ENCODE peak calls at places on chromosomes 11 and 22, in four cellular contexts. F is GM23338, A is fibroblast of lung, J is HepG2. H is an unnamed sample. For H3K4me1, the result is how much of the 10 kb centered on the place peaks cover.

GRCh38 chr11:125621995-125622394 is 3.0 kb upstream of the CHEK1 start:
- DNase-seq in F (no peak), A (peak), J (no peak), H (no peak)

GRCh38 chr11:107590460-107591097 is 368 bp upstream of the ELMOD1 start:
- DNase-seq in F (peak), A (no peak), J (no peak), H (peak)

GRCh38 chr11:17782145-17782544 is 47.6 kb downstream of the KCNC1 start:
- DNase-seq in F (no peak), A (no peak), J (no peak), H (no peak)

GRCh38 chr11:119116235-119116594 is 5.2 kb upstream of the HINFP start:
- DNase-seq in F (no peak), A (no peak), J (no peak), H (no peak)

GRCh38 chr11:113796663-113797259 is 17.2 kb downstream of the CLDN25 start:
- DNase-seq in F (peak), A (peak), J (peak), H (peak)

GRCh38 chr11:107496011-107496410 is 38.4 kb upstream of the CWF19L2 start:
- DNase-seq in F (no peak), A (peak), J (peak), H (no peak)

GRCh38 chr22:17109113-17109865 is 11.9 kb downstream of the TMEM121B start:
- DNase-seq in F (no peak), A (no peak), J (no peak), H (no peak)

GRCh38 chr11:102494216-102494615 is 36.3 kb downstream of the MMP7 start:
- DNase-seq in F (no peak), A (no peak), J (peak), H (no peak)

GRCh38 chr11:15073361-15074205 is at the start of gene CALCB:
- DNase-seq in F (peak), A (peak), J (no peak), H (peak)

GRCh38 chr11:112780351-112781043 is 180.7 kb upstream of the NCAM1 start:
- DNase-seq in F (no peak), A (no peak), J (no peak), H (no peak)

GRCh38 chr22:37022483-37023337 is 3.2 kb downstream of the MPST start:
- DNase-seq in F (no peak), A (no peak), J (no peak), H (no peak)

GRCh38 chr22:23177197-23177596 is 3.1 kb upstream of the BCR start:
- DNase-seq in F (no peak), A (no peak), J (no peak), H (no peak)

GRCh38 chr11:74672332-74672955 is 58.8 kb downstream of the CHRDL2 start:
- DNase-seq in F (no peak), A (no peak), J (no peak), H (no peak)

GRCh38 chr11:12158926-12159325 is 48.5 kb downstream of the MICAL2 start:
- DNase-seq in F (no peak), A (peak), J (no peak), H (no peak)
- H3K4me1 ChIP-seq in F (under half), A (half or more), J (under half), H (under half)

DNA sequence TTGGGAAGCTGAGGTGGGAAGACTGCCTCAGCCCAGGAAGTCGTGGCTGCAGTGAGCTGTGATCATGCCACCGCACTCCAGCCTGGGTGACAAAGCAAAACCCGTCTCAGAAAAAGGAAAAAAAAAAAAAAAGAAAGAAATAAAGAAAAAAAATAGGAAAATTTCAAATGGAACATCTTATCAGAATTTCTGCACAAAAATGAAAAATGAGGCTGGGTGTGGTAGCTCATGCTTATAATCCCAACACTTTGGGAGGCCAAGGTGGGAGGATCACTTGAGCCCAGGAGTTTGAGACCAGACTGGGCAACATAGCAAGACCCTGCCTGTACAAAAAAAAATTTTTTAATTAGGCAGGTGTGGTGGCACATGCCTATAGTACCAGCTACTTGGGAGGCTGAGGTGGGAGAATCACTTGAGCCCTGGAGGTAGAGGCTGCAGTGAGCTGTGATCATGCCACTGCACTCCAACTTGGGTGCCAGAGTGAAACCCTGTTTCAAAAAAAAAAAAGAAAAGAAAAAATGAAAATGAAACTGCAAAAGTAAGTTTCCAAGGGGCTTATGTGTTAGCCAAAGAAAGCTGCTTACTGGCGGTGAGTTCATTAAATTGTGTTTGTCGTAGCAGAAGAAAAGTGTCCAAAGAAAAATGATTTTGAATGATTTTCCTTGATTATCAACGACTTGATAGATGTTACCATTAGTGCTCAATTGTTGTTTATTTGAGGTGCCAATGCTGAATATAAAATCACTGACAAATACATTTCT is 7.5 kb upstream of the CRKL start:
- DNase-seq in F (no peak), A (no peak), J (no peak), H (no peak)
- TF ChIP-seq EZH2 in F (no peak), A (no peak), J (no peak), H (no peak)

DNA sequence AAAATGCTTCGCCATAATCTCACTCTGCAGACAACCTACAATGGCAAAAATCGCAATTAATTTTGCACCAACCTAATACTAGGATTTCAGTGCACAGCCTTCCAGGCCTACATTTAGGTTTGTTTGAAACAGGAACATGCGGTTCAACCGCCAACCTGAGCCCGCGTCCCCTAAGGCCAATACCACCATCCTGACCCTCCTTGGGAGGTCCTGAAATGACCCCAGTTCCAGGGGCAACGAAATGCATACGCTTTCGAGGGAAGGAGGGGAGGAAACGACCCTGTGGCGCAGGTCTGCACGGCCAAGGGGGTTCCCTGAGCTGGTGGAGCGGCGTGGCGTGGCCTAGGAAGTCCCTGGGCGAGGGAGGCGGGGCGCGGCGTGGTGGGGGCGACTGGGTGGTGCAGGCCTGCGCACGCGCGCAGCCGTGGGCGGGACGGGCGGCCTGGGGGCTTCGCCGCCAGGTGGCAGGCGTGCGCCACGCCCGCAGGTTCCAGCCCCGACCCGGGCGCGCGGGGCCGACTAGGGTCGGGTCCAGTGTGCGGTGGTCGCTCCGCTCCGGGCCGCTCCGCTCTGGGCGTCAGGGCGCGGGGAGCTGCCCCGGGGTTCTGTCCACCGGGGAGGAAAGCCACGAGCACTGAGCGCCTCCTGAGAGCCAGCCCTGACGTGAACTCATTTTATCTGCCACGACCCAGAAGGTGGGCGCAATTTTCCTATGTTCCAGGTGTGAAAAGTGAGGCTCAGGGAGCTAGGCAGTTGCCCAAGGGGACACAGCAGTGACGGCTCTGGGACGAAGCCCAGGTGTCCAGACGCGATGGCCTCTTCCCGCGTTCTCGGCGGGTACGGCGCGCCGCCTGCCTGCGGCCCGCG is 94.2 kb downstream of the SWAP70 start:
- DNase-seq in F (peak), A (peak), J (peak), H (peak)
- H3K4me1 ChIP-seq in F (under half), A (under half), J (half or more), H (under half)

GRCh38 chr11:130159657-130160459 is at the start of gene ST14:
- DNase-seq in F (peak), A (no peak), J (no peak), H (peak)
- TF ChIP-seq EZH2 in F (no peak), A (no peak), J (no peak), H (peak)

GRCh38 chr11:66123902-66124301 is 53.8 kb downstream of the PACS1 start:
- DNase-seq in F (no peak), A (no peak), J (no peak), H (no peak)
- H3K4me1 ChIP-seq in F (under half), A (under half), J (under half), H (under half)

GRCh38 chr11:129856036-129856435 is 39.3 kb downstream of the NFRKB start:
- DNase-seq in F (no peak), A (no peak), J (no peak), H (no peak)
- TF ChIP-seq EZH2 in F (no peak), A (no peak), J (no peak), H (no peak)

GRCh38 chr11:64653388-64653973 is 62.5 kb downstream of the SLC22A12 start:
- DNase-seq in F (peak), A (no peak), J (no peak), H (no peak)

GRCh38 chr11:64655901-64656601 is 65.0 kb downstream of the SLC22A12 start:
- DNase-seq in F (no peak), A (peak), J (no peak), H (no peak)

GRCh38 chr11:64656797-64657196 is 65.8 kb downstream of the SLC22A12 start:
- DNase-seq in F (peak), A (no peak), J (peak), H (peak)

GRCh38 chr11:64654439-64654838 is 63.4 kb downstream of the SLC22A12 start:
- DNase-seq in F (no peak), A (no peak), J (no peak), H (no peak)

DNA sequence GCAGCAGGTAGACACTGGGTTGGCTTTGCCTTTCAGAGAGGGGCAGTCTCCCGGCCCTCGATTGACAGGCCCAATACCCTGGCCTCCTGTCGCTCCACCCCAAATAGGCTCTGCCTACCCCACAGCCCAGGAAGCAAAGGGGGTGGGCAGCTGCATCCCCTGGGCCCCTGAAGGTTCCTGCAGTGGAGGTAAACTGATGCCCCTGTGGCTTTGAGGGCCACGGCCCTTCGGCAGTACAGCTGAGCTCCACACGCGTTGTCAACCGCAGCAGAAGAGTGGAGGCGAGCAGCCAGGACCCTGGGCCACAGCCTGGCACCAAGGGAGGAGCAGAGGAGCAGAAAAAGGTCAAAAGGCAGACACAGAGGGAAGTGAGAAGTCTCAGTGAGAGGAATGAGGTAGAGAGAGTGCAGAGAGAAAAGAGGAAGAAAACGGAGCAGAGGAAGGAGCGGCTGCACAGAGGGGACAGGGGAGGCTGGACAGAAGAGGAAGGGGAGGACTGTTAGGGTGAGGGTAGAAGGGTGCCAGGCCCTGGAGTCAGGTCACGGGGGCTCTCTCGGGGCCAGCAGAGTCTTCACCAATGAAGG is 64.0 kb downstream of the SLC22A12 start:
- DNase-seq in F (no peak), A (no peak), J (no peak), H (no peak)
- H3K4me1 ChIP-seq in F (under half), A (under half), J (under half), H (under half)

GRCh38 chr11:1866226-1866625 is 13.3 kb downstream of the LSP1 start:
- DNase-seq in F (no peak), A (no peak), J (no peak), H (no peak)
- TF ChIP-seq EZH2 in F (no peak), A (no peak), J (no peak), H (no peak)

GRCh38 chr22:29308791-29309262 is 2.4 kb downstream of the GAS2L1 start:
- DNase-seq in F (peak), A (peak), J (no peak), H (no peak)

GRCh38 chr22:29310863-29311339 is 4.5 kb downstream of the GAS2L1 start:
- DNase-seq in F (peak), A (peak), J (peak), H (peak)

GRCh38 chr22:29311468-29312217 is 3.9 kb downstream of the RASL10A start:
- DNase-seq in F (no peak), A (no peak), J (no peak), H (no peak)

GRCh38 chr22:29309332-29310064 is 3.0 kb downstream of the GAS2L1 start:
- DNase-seq in F (no peak), A (no peak), J (no peak), H (no peak)

DNA sequence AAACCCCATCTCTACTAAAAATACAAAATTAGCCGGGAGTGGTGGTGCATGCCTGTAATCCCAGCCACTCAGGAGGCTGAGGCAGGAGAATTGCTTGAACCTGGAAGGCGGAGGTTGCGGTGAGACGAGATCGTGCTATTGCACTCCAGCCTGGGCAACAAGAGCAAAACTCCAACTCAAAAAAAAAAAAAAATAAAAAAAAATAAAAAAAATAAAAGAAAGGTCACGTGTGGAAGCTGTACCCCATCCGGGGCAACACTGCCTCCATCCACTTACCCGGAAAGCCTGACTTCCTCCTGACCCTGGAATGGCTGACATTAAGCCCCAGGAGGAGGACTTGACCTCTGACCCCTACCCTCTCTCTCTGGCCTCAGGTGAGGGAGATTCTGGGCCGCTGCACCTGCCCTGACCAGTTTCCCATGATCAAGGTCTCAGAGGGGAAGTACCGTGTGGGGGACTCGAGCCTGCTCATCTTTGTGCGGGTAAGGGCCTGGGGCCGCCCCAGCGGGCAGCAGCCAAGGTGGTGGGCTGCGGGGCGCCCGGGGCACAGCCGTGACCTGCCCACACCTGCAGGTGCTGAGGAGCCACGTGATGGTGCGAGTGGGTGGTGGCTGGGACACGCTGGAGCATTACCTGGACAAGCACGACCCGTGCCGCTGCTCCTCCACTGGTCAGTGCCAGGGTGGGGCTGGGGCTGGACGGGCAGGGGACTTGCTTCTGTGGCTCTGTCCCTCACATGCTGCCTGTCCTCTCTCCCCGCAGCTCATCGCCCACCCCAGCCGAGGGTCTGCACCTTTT is 3.8 kb downstream of the GAS2L1 start:
- DNase-seq in F (no peak), A (no peak), J (no peak), H (no peak)
- H3K4me1 ChIP-seq in F (under half), A (under half), J (half or more), H (under half)